ENCODE peak calls at places on chromosomes 1 and 21, in four cellular contexts. S, E, I and P are unnamed samples.

GRCh38 chr1:5950994-5951749 is 41.1 kb downstream of the NPHP4 start:
- DNase-seq in I (no peak), E (no peak), S (no peak), P (no peak)

GRCh38 chr1:101474039-101474665 is 237.3 kb downstream of the S1PR1 start:
- DNase-seq in I (no peak), S (no peak), E (peak), P (no peak)

GRCh38 chr21:45993210-45994085 is 11.9 kb downstream of the COL6A1 start:
- DNase-seq in I (no peak), E (no peak), S (no peak), P (peak)

GRCh38 chr1:197787623-197788536 is 12.6 kb upstream of the DENND1B start:
- DNase-seq in S (no peak), E (no peak), I (no peak), P (no peak)

GRCh38 chr1:202005958-202006357 is 4.4 kb upstream of the ELF3 start:
- DNase-seq in I (no peak), S (peak), E (no peak), P (no peak)

GRCh38 chr1:84031928-84032327 is 33.0 kb upstream of the TTLL7 start:
- DNase-seq in E (no peak), I (no peak), S (peak), P (no peak)

GRCh38 chr1:108505766-108506075 is 54.2 kb upstream of the EEIG2 start:
- DNase-seq in I (no peak), S (no peak), E (no peak), P (no peak)

GRCh38 chr1:226061793-226062557 is 541 bp upstream of the H3-3A start:
- DNase-seq in I (no peak), S (peak), E (peak), P (peak)

GRCh38 chr1:27332536-27333281 is 9.1 kb upstream of the SYTL1 start:
- DNase-seq in E (peak), S (peak), I (no peak), P (no peak)

GRCh38 chr21:25896657-25897056 is 161.9 kb downstream of the GABPA start:
- DNase-seq in S (no peak), I (no peak), E (no peak), P (no peak)

GRCh38 chr21:27532081-27532480 is 565.2 kb upstream of the ADAMTS5 start:
- DNase-seq in E (peak), I (no peak), S (peak), P (no peak)

GRCh38 chr1:36157973-36158826 is 2.2 kb downstream of the MAP7D1 start:
- DNase-seq in E (no peak), S (no peak), I (no peak), P (no peak)

GRCh38 chr1:36154765-36155559 is 998 bp upstream of the MAP7D1 start:
- DNase-seq in S (no peak), E (peak), I (no peak), P (no peak)

GRCh38 chr1:36156329-36157114 is 562 bp downstream of the MAP7D1 start:
- DNase-seq in E (peak), S (peak), I (no peak), P (no peak)

GRCh38 chr1:36155560-36156328 is at the start of gene MAP7D1:
- DNase-seq in E (peak), S (peak), I (no peak), P (peak)

DNA sequence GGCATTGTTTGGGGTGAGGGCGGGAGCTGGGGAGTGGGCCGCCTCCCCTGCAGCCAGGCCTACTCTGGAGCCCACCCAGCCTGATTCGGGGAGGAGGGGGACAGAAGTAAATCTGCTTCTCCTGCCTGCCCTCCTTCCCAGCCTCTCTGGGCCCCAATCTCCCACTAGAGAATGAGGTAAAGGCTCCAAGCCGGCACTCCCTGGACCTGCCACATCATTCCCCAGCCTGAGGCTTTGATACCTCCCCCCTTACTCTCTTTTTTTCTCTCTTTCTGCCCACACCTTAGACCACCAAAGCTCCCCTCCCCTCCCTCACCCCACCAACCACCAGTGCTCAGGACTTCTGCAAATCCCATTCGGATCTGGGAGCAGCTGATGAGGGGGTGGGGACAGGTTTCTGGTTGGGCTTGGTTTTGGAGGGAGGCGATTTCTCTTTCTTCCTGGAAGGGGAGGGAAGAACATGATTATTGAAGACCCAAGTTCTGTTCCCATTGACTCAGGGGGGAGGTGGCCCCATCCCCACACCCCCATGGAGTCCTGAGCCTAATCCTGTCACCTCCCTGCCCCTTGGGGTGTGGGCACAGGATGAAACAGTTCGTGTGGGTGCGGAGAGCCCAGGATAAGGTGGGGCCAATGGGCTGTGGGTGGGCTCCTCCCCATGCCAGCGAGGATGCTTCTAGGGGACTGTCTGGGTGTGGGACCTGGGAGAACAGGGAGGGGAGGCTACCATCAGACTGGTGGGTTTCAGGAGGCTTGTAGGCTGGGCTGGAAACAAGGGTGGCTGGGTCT is 1.3 kb downstream of the MAP7D1 start:
- DNase-seq in S (no peak), E (no peak), I (no peak), P (no peak)
- TF ChIP-seq CTCF in S (no peak), E (no peak), I (no peak), P (no peak)

DNA sequence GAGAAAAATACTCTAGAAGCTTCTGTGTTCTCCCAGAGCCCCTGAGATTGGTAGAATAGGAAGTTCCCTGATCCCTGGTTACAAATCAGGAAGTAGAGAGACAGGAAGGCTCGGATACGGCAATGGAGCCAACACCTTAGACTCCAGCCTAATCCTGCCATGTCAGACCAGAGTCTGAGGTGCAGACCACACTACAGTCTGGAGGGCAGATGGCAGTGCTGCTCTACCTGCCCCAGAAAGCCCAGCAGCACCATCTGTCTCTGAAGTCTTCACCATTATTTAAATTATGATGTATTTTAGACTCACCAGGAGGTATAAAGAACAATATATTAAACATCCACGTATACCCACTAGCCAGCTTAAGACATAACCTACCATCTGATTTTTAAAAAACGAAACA is 93.0 kb downstream of the MTR start:
- DNase-seq in S (no peak), I (no peak), E (no peak), P (no peak)
- TF ChIP-seq CTCF in S (no peak), I (no peak), E (no peak), P (no peak)

GRCh38 chr21:44984792-44985440 is 45.1 kb downstream of the SLX9 start:
- DNase-seq in I (no peak), E (no peak), S (no peak), P (no peak)
- TF ChIP-seq CTCF in I (no peak), E (no peak), S (no peak), P (no peak)

GRCh38 chr1:224107282-224107625 is 6.7 kb upstream of the FBXO28 start:
- DNase-seq in S (no peak), I (no peak), E (no peak), P (no peak)
- TF ChIP-seq CTCF in S (no peak), I (no peak), E (no peak), P (no peak)

GRCh38 chr1:57422271-57423134 is 1.4 kb downstream of the DAB1 start:
- DNase-seq in I (no peak), S (peak), E (peak), P (peak)
- TF ChIP-seq CTCF in I (peak), S (no peak), E (peak), P (no peak)

DNA sequence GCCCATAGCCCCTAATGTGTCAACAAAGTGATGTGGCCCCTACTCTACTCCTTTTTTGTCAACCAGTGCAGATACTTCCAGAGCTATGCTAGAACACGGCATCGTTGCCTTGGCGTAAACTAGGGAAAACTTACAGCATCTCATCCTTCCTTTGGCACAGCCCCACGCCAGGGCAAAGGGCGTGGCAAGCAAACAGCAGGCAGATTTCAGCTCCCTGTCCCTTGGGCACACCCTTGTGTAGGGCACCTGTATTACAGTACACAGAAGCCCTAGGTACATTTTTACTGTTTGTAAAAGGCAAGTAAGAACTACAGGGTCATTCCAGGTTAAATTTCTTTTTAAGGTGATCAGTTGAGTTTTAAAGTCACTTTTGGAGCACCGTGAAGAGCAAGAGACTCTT is 29.3 kb downstream of the PRDX6 start:
- DNase-seq in I (no peak), E (peak), S (no peak), P (no peak)
- TF ChIP-seq CTCF in I (peak), E (no peak), S (no peak), P (no peak)

DNA sequence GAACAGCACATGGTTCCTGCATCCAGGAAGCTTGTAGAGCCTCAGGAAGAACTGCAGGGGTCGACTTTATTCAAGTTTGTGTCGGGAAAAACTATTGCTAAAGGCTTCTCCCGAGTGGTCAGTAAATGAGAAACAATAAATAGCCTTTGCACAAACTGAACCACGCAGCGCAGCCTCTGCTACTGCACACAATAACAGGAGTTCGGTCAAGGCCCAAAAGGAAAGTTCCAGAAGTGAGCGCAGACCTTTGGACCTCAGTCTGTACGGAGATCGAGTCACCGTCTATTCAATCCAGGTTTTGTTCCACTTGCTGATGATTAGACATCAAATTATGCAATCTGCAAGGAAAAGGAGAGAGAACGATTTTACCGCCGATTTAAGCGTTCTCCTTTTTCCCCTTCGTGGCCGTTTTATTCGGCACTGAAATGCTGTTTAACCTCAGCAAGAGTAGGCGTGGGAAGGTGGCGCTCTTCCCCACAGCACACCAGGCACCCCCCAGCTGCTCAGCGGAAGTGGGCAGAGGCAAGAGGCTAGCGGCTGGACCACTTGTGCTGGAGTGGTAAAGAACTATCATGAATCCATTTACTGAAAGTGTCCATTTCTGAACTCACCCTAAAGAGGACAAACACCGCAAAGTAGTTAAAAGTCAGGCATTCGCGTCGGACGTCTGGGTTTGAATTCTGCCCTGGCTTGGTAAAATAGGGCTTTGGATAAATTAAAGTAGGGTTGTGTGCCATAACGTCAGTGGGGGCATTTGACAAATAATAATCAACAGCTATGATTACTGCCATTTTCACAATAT is 6.1 kb upstream of the LHX8 start:
- DNase-seq in I (no peak), E (no peak), S (no peak), P (no peak)
- TF ChIP-seq CTCF in I (no peak), E (no peak), S (no peak), P (no peak)

GRCh38 chr1:161905269-161905884 is 118.3 kb downstream of the OLFML2B start:
- DNase-seq in S (peak), I (no peak), E (peak), P (no peak)
- TF ChIP-seq CTCF in S (peak), I (peak), E (peak), P (peak)